ENCODE peak calls at places on chromosomes 16 and 17, in four cellular contexts. F, S, J and U are unnamed samples.

GRCh38 chr17:6755281-6755680 is 565 bp upstream of the XAF1 start:
- DNase-seq in F (peak; percentile 20), J (no peak), S (peak; percentile 14), U (no peak)

GRCh38 chr17:17119533-17119932 is 77.3 kb downstream of the MPRIP start:
- DNase-seq in F (peak; percentile 69), J (no peak), S (peak; percentile 66), U (peak; percentile 28)

GRCh38 chr17:8574687-8575086 is 55.8 kb downstream of the MYH10 start:
- DNase-seq in J (no peak), F (peak; percentile 3), S (no peak), U (no peak)

GRCh38 chr17:55540414-55541091 is 29.3 kb upstream of the SMIM36 start:
- DNase-seq in S (no peak), J (no peak), F (no peak), U (no peak)

GRCh38 chr17:51676691-51677487 is 416.5 kb downstream of the UTP18 start:
- DNase-seq in J (no peak), S (no peak), F (no peak), U (no peak)

GRCh38 chr16:88920618-88921602 is 54.5 kb upstream of the PABPN1L start:
- DNase-seq in J (no peak), F (peak; percentile 71), S (peak; percentile 70), U (peak; percentile 29)

GRCh38 chr16:30381351-30382041 is 865 bp downstream of the SEPTIN1 start:
- DNase-seq in F (no peak), J (no peak), S (no peak), U (no peak)

GRCh38 chr17:58329035-58329807 is 626 bp upstream of the TSPOAP1 start:
- DNase-seq in F (peak; percentile 44), S (peak; percentile 53), J (peak; percentile 25), U (no peak)

GRCh38 chr16:5333991-5334390 is 236.4 kb upstream of the EEF2KMT start:
- DNase-seq in J (no peak), S (no peak), F (no peak), U (no peak)

GRCh38 chr17:78940241-78940640 is 15.1 kb upstream of the TIMP2 start:
- DNase-seq in F (no peak), J (no peak), S (no peak), U (no peak)

GRCh38 chr16:28320023-28320561 is 27.8 kb downstream of the SBK1 start:
- DNase-seq in J (no peak), S (no peak), F (no peak), U (no peak)

GRCh38 chr17:7922499-7923289 is 6.6 kb upstream of the RNF227 start:
- DNase-seq in S (peak; percentile 88), J (peak; percentile 84), F (peak; percentile 92), U (peak; percentile 88)

GRCh38 chr16:53183442-53183841 is 128.7 kb downstream of the CHD9 start:
- DNase-seq in S (no peak), F (no peak), J (no peak), U (no peak)

GRCh38 chr17:19753049-19753444 is 4.9 kb upstream of the ALDH3A1 start:
- DNase-seq in S (peak; percentile 80), J (no peak), F (peak; percentile 53), U (peak; percentile 97)

GRCh38 chr17:36183001-36183810 is 6.8 kb upstream of the TBC1D3B start:
- DNase-seq in J (peak; percentile 86), F (peak; percentile 82), S (peak; percentile 68), U (peak; percentile 61)

GRCh38 chr16:89721644-89722391 is 481 bp downstream of the ZNF276 start:
- DNase-seq in F (peak; percentile 71), S (peak; percentile 83), J (peak; percentile 72), U (peak; percentile 67)

GRCh38 chr16:11148045-11148444 is 108.0 kb downstream of the SOCS1 start:
- DNase-seq in J (no peak), F (no peak), S (no peak), U (no peak)
- H3K4me3 ChIP-seq in J (no peak overlapping the region), F (no peak overlapping the region), S (no peak overlapping the region), U (no peak overlapping the region)

GRCh38 chr16:1981972-1982574 is 804 bp upstream of the NOXO1 start:
- DNase-seq in J (no peak), F (peak; percentile 82), S (peak; percentile 78), U (no peak)

GRCh38 chr16:1983544-1984346 is at the start of gene GFER:
- DNase-seq in S (peak; percentile 92), J (peak; percentile 96), F (peak; percentile 89), U (peak; percentile 86)

GRCh38 chr16:1983053-1983543 is 895 bp upstream of the GFER start:
- DNase-seq in J (no peak), S (no peak), F (no peak), U (no peak)

GRCh38 chr16:1985466-1986150 is 1.6 kb downstream of the GFER start:
- DNase-seq in J (no peak), S (peak; percentile 78), F (peak; percentile 72), U (no peak)

DNA sequence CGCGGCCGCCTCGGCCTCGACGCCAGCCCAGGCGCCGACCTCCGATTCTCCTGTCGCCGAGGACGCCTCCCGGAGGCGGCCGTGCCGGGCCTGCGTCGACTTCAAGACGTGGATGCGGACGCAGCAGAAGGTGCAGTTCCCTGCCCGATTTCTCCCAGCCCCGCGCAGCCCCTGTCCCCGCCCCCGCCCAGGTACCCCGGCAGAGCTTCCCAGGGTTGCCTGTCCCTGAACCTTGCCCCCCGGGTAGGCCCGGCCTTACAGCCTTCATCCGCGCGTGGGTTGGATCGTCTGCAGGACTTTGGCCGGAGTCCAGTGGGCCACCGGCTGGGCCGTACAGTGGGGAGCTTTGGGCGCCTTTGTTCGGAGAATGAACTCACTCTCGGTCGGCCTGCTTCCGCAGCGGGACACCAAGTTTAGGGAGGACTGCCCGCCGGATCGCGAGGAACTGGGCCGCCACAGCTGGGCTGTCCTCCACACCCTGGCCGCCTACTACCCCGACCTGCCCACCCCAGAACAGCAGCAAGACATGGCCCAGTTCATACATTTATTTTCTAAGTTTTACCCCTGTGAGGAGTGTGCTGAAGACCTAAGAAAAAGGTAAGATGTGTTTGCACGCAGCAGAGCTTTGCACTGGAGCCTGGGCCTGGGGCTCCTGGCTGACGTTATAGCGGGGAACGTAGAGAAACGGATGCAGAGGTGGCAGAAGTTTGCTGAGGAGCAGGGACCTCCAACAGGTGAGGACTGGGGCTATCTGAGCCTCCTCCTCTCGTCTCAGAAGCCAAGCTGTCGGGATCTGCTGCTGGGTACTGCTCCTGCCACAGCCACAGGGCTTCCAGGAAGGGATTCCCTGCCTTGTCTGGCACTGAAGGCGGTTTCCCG is 593 bp downstream of the GFER start:
- DNase-seq in F (peak; percentile 65), J (no peak), S (peak; percentile 68), U (no peak)
- H3K4me1 ChIP-seq in F (peaks cover 59% of the 10 kb centered on the region), J (peaks cover 4% of the 10 kb centered on the region), S (peaks cover 22% of the 10 kb centered on the region), U (peaks cover 19% of the 10 kb centered on the region)

GRCh38 chr17:59401274-59401673 is 69.8 kb downstream of the YPEL2 start:
- DNase-seq in S (no peak), F (no peak), J (no peak), U (no peak)
- H3K36me3 ChIP-seq in S (peaks cover 29% of the 10 kb centered on the region), F (no peaks in the 10 kb centered on the region), J (peaks cover 25% of the 10 kb centered on the region), U (peaks cover 15% of the 10 kb centered on the region)

GRCh38 chr17:44794699-44795413 is 35.2 kb downstream of the GJC1 start:
- DNase-seq in J (no peak), S (no peak), F (no peak), U (no peak)
- H3K4me3 ChIP-seq in J (no peak overlapping the region), S (no peak overlapping the region), F (no peak overlapping the region), U (no peak overlapping the region)

DNA sequence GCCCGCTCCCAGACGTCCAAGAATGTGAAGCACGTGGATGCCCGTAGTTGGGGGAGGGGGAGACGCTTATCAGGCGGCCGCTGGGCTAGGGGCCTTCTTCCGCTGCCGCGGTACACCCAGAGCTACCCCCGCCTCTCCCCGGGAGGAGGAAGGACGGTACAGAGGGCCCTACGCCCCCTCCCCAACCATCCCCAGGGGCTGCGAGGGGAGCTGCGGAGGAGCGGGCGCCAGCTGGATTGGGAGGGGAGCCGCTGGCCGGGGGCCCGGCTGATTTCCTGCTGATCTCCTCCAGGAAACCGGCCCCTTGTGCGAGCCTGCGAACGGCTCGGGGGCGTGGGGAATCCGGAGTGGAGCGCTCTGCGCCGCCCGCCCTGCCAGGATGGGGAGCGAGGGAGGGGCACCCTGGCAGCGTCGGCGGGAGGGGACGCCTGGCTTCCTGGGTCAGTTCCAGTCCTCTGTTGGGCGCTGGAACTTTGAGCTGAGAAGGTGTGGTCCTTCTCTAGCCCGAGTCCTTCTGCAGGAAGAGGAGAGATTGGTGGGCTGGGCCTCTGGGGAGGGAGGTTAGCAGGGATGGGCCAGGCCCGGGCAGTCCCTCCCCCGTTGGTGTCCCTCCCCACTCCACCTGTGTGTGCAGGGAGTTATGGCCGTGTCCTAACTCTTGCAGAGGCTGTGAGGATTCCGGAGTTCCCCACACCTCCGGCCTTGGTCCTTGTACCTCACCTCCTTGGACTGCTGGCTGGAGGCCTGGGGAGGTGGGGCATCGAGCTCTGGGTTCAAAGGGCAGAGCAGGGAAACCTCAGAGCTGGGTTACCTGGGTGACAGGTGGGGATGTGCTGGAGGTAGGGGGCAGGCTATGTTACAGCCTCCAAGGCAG is 19.1 kb downstream of the GJD3 start:
- DNase-seq in F (peak; percentile 90), J (peak; percentile 87), S (peak; percentile 91), U (peak; percentile 84)
- H3K4me1 ChIP-seq in F (peaks cover 62% of the 10 kb centered on the region), J (peaks cover 65% of the 10 kb centered on the region), S (peaks cover 54% of the 10 kb centered on the region), U (peaks cover 63% of the 10 kb centered on the region)